ENCODE peak calls at places on chromosomes 12 and 14, in ten cellular contexts. C is suprapubic skin; H is uterus; V is CD8-positive, alpha-beta T cell; G is left ventricle myocardium inferior; Z is sigmoid colon; P is psoas muscle; E is ascending aorta; O is dorsolateral prefrontal cortex; W is mammary epithelial cell. Y is an unnamed sample.

GRCh38 chr12:17215754-17216153 is 609.8 kb upstream of the LMO3 start:
- DNase-seq in P (no peak), G (no peak), Z (no peak), C (no peak), W (no peak), O (no peak), H (no peak), E (no peak), V (no peak), Y (no peak)

GRCh38 chr14:100472094-100472455 is 115.1 kb downstream of the BEGAIN start:
- DNase-seq in V (no peak), Z (no peak), C (no peak), E (no peak), W (no peak), P (no peak), O (no peak), G (no peak), H (no peak), Y (no peak)

GRCh38 chr12:107196681-107197080 is 103.3 kb upstream of the CRY1 start:
- DNase-seq in Z (no peak), G (no peak), P (no peak), H (no peak), O (no peak), E (no peak), C (no peak), W (no peak), V (no peak), Y (no peak)

GRCh38 chr14:105338392-105338791 is 23.8 kb downstream of the PACS2 start:
- DNase-seq in V (no peak), Z (no peak), O (no peak), H (no peak), G (no peak), P (no peak), E (no peak), C (peak), W (no peak), Y (no peak)

GRCh38 chr12:30763053-30763452 is 8.3 kb upstream of the CAPRIN2 start:
- DNase-seq in Z (no peak), P (no peak), G (no peak), W (no peak), E (no peak), O (no peak), H (no peak), C (no peak), V (no peak), Y (no peak)

GRCh38 chr12:127388985-127389384 is 878.0 kb upstream of the TMEM132C start:
- DNase-seq in W (peak), V (no peak), Z (no peak), P (no peak), E (no peak), G (no peak), C (no peak), O (no peak), H (no peak), Y (peak)

GRCh38 chr12:49776413-49776812 is 35.1 kb downstream of the TMBIM6 start:
- DNase-seq in P (peak), H (peak), V (peak), Z (peak), E (no peak), G (peak), W (peak), C (peak), O (peak), Y (peak)

GRCh38 chr12:12016284-12017100 is 54.2 kb upstream of the BCL2L14 start:
- DNase-seq in E (no peak), Z (no peak), H (no peak), W (peak), O (no peak), V (no peak), G (no peak), C (no peak), P (no peak), Y (no peak)

GRCh38 chr14:74377976-74378690 is 29.9 kb downstream of the VRTN start:
- DNase-seq in W (no peak), C (peak), P (no peak), G (no peak), Z (no peak), V (no peak), O (no peak), E (no peak), H (no peak), Y (no peak)

GRCh38 chr12:52249041-52249461 is 16.0 kb downstream of the KRT7 start:
- DNase-seq in G (peak), E (no peak), C (peak), W (no peak), V (no peak), O (no peak), P (peak), H (peak), Z (peak), Y (no peak)

GRCh38 chr12:124928912-124929530 is 14.6 kb upstream of the UBC start:
- DNase-seq in P (no peak), G (no peak), O (no peak), W (no peak), H (no peak), E (no peak), Z (peak), C (peak), V (no peak), Y (peak)

GRCh38 chr12:21428241-21428640 is 9.2 kb upstream of the PYROXD1 start:
- DNase-seq in W (no peak), P (no peak), Z (no peak), V (no peak), O (no peak), H (no peak), G (no peak), C (no peak), E (no peak), Y (no peak)

GRCh38 chr14:103230021-103230420 is 104.0 kb upstream of the EIF5 start:
- DNase-seq in V (no peak), H (no peak), E (no peak), O (no peak), Z (no peak), W (no peak), P (no peak), C (no peak), G (no peak), Y (no peak)

GRCh38 chr12:92503977-92504966 is 198.5 kb upstream of the PLEKHG7 start:
- DNase-seq in H (no peak), Z (peak), G (peak), V (no peak), O (peak), E (no peak), W (no peak), P (peak), C (no peak), Y (no peak)

GRCh38 chr12:68831751-68832503 is 23.9 kb downstream of the MDM2 start:
- DNase-seq in W (no peak), H (no peak), V (no peak), G (no peak), Z (no peak), C (no peak), O (no peak), P (no peak), E (no peak), Y (no peak)

GRCh38 chr12:34398366-34398705 is 376.0 kb downstream of the ALG10 start:
- DNase-seq in O (no peak), H (peak), C (no peak), V (peak), G (no peak), Z (peak), W (no peak), P (peak), E (no peak), Y (no peak)

GRCh38 chr14:59688224-59689170 is 111.9 kb upstream of the CCDC175 start:
- DNase-seq in Z (no peak), G (no peak), O (no peak), C (no peak), E (no peak), H (no peak), W (peak), P (no peak), V (no peak), Y (peak)

GRCh38 chr12:91432079-91432478 is 249.5 kb upstream of the DCN start:
- DNase-seq in W (no peak), V (no peak), Z (no peak), C (no peak), E (no peak), H (no peak), O (no peak), P (no peak), G (no peak), Y (no peak)

DNA sequence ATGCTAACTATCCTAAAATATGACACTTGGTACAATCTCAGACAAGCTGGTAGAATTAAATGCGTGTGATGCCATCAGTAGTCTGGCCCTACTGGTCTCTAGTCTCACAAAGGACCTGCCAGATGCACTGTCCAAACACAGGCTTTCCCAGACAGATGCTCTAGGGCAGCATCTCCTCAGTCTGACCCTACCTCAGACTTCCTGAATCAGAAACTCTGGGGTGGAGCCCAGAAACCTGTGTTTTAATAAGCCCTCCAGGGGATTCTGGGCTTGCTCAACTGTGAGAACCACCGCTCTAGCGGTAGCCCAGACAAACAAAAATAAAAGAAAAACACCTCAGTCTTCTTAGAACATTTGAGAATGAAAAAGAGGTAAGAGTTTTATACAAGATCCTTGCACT is 48.0 kb downstream of the BDKRB1 start:
- DNase-seq in V (no peak), C (no peak), Z (no peak), W (no peak), P (no peak), G (no peak), E (no peak), O (no peak), H (no peak), Y (no peak)
- H3K27ac ChIP-seq in V (no peak), C (no peak), Z (no peak), W (no peak), P (no peak), G (no peak), E (no peak), O (no peak), H (no peak), Y (no peak)

GRCh38 chr12:111687255-111687654 is 1.4 kb downstream of the ACAD10 start:
- DNase-seq in H (no peak), W (no peak), P (no peak), Z (no peak), C (no peak), E (no peak), V (no peak), G (no peak), O (no peak), Y (peak)
- TF ChIP-seq CTCF in H (no peak), W (peak), P (no peak), Z (no peak), C (no peak), E (no peak), V (no peak), G (no peak), O (no peak), Y (peak)

DNA sequence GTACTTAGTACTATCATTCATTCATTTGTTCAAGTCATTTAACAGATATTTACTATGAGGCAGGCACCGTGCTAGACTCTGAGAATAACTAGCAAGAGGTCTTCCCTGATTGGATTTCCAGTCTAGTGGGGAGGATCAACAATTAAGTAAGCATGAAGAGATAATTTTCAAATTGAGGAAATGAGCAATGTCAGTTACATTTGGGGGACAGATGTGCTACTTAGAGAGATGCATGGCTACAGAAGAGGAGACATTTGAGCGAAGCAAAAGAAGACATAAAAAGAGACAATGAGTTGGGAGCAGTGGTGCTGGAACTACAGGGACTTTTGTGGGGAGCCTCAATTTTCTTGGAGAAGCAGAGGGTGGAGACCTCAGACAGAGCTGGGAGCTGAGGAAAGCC is 7.7 kb downstream of the KCNA5 start:
- DNase-seq in Z (no peak), G (no peak), P (no peak), C (no peak), W (no peak), H (no peak), O (no peak), E (no peak), V (no peak), Y (no peak)
- H3K27ac ChIP-seq in Z (no peak), G (no peak), P (no peak), C (no peak), W (no peak), H (no peak), O (no peak), E (peak), V (no peak), Y (no peak)

DNA sequence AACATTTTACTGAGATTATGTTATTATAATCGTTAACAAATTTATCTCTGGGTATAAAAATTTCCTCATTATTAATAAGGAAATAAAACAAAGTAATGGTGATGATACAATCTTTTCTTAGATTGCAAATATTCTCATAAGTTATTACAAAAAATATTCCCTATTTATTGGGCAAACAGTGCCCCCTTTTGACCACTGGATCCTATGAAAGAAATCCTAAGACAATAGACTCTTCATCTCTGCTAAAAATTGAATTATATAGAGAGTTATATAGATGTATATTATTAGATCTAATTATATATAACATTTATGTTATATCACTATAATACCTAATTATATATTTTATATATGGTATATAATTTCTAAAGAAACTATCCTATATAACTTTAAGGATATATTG is 94.2 kb upstream of the FGD4 start:
- DNase-seq in C (no peak), G (no peak), H (no peak), Z (no peak), O (no peak), W (no peak), P (no peak), E (no peak), V (no peak), Y (peak)
- TF ChIP-seq CTCF in C (no peak), G (peak), H (peak), Z (no peak), O (peak), W (no peak), P (peak), E (peak), V (peak), Y (peak)

GRCh38 chr12:46472893-46473633 is 100.5 kb upstream of the SLC38A2 start:
- DNase-seq in E (no peak), P (no peak), C (no peak), W (no peak), V (no peak), H (no peak), O (no peak), G (no peak), Z (no peak), Y (peak)

GRCh38 chr12:46471404-46471803 is 98.8 kb upstream of the SLC38A2 start:
- DNase-seq in V (no peak), H (no peak), P (no peak), E (no peak), G (no peak), W (no peak), Z (no peak), C (no peak), O (no peak), Y (no peak)

GRCh38 chr12:46472144-46472705 is 99.7 kb upstream of the SLC38A2 start:
- DNase-seq in V (no peak), O (no peak), H (no peak), G (no peak), Z (no peak), P (no peak), E (no peak), W (no peak), C (no peak), Y (no peak)

GRCh38 chr12:46475972-46476645 is 103.5 kb upstream of the SLC38A2 start:
- DNase-seq in C (no peak), G (no peak), Z (no peak), W (no peak), E (no peak), H (no peak), P (no peak), V (no peak), O (no peak), Y (no peak)

GRCh38 chr12:46473634-46474201 is 101.1 kb upstream of the SLC38A2 start:
- DNase-seq in O (no peak), G (peak), W (peak), E (peak), H (peak), Z (peak), V (no peak), C (no peak), P (peak), Y (peak)
- H3K27ac ChIP-seq in O (peak), G (peak), W (peak), E (peak), H (peak), Z (peak), V (no peak), C (peak), P (peak), Y (peak)